ENCODE peak calls at places on chromosomes 16 and 17, in seven cellular contexts. One of them, this sample, is unnamed.

GRCh38 chr17:45888392-45888791 is 6.0 kb upstream of the MAPT start:
- DNase-seq in naive thymus-derived CD8-positive, alpha-beta T cell: no peak
- DNase-seq in HT1080: no peak
- DNase-seq in stimulated activated CD4-positive, alpha-beta T cell treated with anti-CD3 and anti-CD28 coated beads, Interleukin-15, amount 100 ng/mL, for 1 hour: no peak
- DNase-seq in ACHN: no peak
- DNase-seq in NCI-H1436: no peak
- DNase-seq in HTR-8/SVneo: no peak
- DNase-seq in this sample: no peak

GRCh38 chr17:65455972-65456343 is 105.5 kb downstream of the AXIN2 start:
- DNase-seq in naive thymus-derived CD8-positive, alpha-beta T cell: no peak
- DNase-seq in stimulated activated CD4-positive, alpha-beta T cell treated with anti-CD3 and anti-CD28 coated beads, Interleukin-15, amount 100 ng/mL, for 1 hour: no peak
- DNase-seq in ACHN: no peak
- DNase-seq in NCI-H1436: no peak
- DNase-seq in HT1080: peak
- DNase-seq in HTR-8/SVneo: peak
- DNase-seq in this sample: peak

GRCh38 chr16:88007321-88007731 is 56.1 kb downstream of the BANP start:
- DNase-seq in NCI-H1436: no peak
- DNase-seq in stimulated activated CD4-positive, alpha-beta T cell treated with anti-CD3 and anti-CD28 coated beads, Interleukin-15, amount 100 ng/mL, for 1 hour: no peak
- DNase-seq in HTR-8/SVneo: no peak
- DNase-seq in HT1080: no peak
- DNase-seq in ACHN: no peak
- DNase-seq in naive thymus-derived CD8-positive, alpha-beta T cell: no peak
- DNase-seq in this sample: no peak

GRCh38 chr16:997440-998051 is 16.0 kb downstream of the SOX8 start:
- DNase-seq in HTR-8/SVneo: peak
- DNase-seq in NCI-H1436: no peak
- DNase-seq in ACHN: peak
- DNase-seq in HT1080: peak
- DNase-seq in stimulated activated CD4-positive, alpha-beta T cell treated with anti-CD3 and anti-CD28 coated beads, Interleukin-15, amount 100 ng/mL, for 1 hour: peak
- DNase-seq in naive thymus-derived CD8-positive, alpha-beta T cell: peak
- DNase-seq in this sample: peak

GRCh38 chr16:4660454-4661007 is 32.8 kb upstream of the NUDT16L1 start:
- DNase-seq in ACHN: no peak
- DNase-seq in naive thymus-derived CD8-positive, alpha-beta T cell: peak
- DNase-seq in HTR-8/SVneo: no peak
- DNase-seq in HT1080: peak
- DNase-seq in stimulated activated CD4-positive, alpha-beta T cell treated with anti-CD3 and anti-CD28 coated beads, Interleukin-15, amount 100 ng/mL, for 1 hour: no peak
- DNase-seq in NCI-H1436: no peak
- DNase-seq in this sample: peak

GRCh38 chr17:50353600-50354195 is 7.8 kb downstream of the XYLT2 start:
- DNase-seq in HTR-8/SVneo: no peak
- DNase-seq in ACHN: no peak
- DNase-seq in stimulated activated CD4-positive, alpha-beta T cell treated with anti-CD3 and anti-CD28 coated beads, Interleukin-15, amount 100 ng/mL, for 1 hour: no peak
- DNase-seq in NCI-H1436: no peak
- DNase-seq in HT1080: no peak
- DNase-seq in naive thymus-derived CD8-positive, alpha-beta T cell: no peak
- DNase-seq in this sample: no peak

GRCh38 chr17:3535253-3535995 is 22.2 kb downstream of the TRPV3 start:
- DNase-seq in ACHN: peak
- DNase-seq in stimulated activated CD4-positive, alpha-beta T cell treated with anti-CD3 and anti-CD28 coated beads, Interleukin-15, amount 100 ng/mL, for 1 hour: no peak
- DNase-seq in HTR-8/SVneo: no peak
- DNase-seq in NCI-H1436: no peak
- DNase-seq in HT1080: no peak
- DNase-seq in naive thymus-derived CD8-positive, alpha-beta T cell: peak
- DNase-seq in this sample: peak

GRCh38 chr17:32671891-32672290 is 185.1 kb downstream of the CDK5R1 start:
- DNase-seq in NCI-H1436: no peak
- DNase-seq in HT1080: no peak
- DNase-seq in ACHN: no peak
- DNase-seq in stimulated activated CD4-positive, alpha-beta T cell treated with anti-CD3 and anti-CD28 coated beads, Interleukin-15, amount 100 ng/mL, for 1 hour: no peak
- DNase-seq in naive thymus-derived CD8-positive, alpha-beta T cell: no peak
- DNase-seq in HTR-8/SVneo: no peak
- DNase-seq in this sample: no peak

GRCh38 chr16:19488213-19488640 is 33.7 kb downstream of the GDE1 start:
- DNase-seq in HTR-8/SVneo: no peak
- DNase-seq in stimulated activated CD4-positive, alpha-beta T cell treated with anti-CD3 and anti-CD28 coated beads, Interleukin-15, amount 100 ng/mL, for 1 hour: no peak
- DNase-seq in naive thymus-derived CD8-positive, alpha-beta T cell: no peak
- DNase-seq in NCI-H1436: no peak
- DNase-seq in ACHN: no peak
- DNase-seq in HT1080: no peak
- DNase-seq in this sample: no peak

GRCh38 chr17:17370711-17371110 is 67.5 kb downstream of the NT5M start:
- DNase-seq in naive thymus-derived CD8-positive, alpha-beta T cell: no peak
- DNase-seq in HTR-8/SVneo: no peak
- DNase-seq in NCI-H1436: no peak
- DNase-seq in ACHN: no peak
- DNase-seq in stimulated activated CD4-positive, alpha-beta T cell treated with anti-CD3 and anti-CD28 coated beads, Interleukin-15, amount 100 ng/mL, for 1 hour: no peak
- DNase-seq in HT1080: no peak
- DNase-seq in this sample: no peak

GRCh38 chr16:52545157-52545543 is 1.8 kb downstream of the TOX3 start:
- DNase-seq in ACHN: no peak
- DNase-seq in stimulated activated CD4-positive, alpha-beta T cell treated with anti-CD3 and anti-CD28 coated beads, Interleukin-15, amount 100 ng/mL, for 1 hour: no peak
- DNase-seq in HTR-8/SVneo: no peak
- DNase-seq in naive thymus-derived CD8-positive, alpha-beta T cell: no peak
- DNase-seq in NCI-H1436: no peak
- DNase-seq in HT1080: no peak
- DNase-seq in this sample: no peak

GRCh38 chr17:36920032-36921000 is 17.0 kb upstream of the LHX1 start:
- DNase-seq in ACHN: peak
- DNase-seq in NCI-H1436: no peak
- DNase-seq in naive thymus-derived CD8-positive, alpha-beta T cell: no peak
- DNase-seq in stimulated activated CD4-positive, alpha-beta T cell treated with anti-CD3 and anti-CD28 coated beads, Interleukin-15, amount 100 ng/mL, for 1 hour: no peak
- DNase-seq in HTR-8/SVneo: peak
- DNase-seq in HT1080: peak
- DNase-seq in this sample: peak

GRCh38 chr16:49530396-49530795 is 156.8 kb downstream of the C16orf78 start:
- DNase-seq in NCI-H1436: no peak
- DNase-seq in ACHN: no peak
- DNase-seq in HTR-8/SVneo: no peak
- DNase-seq in naive thymus-derived CD8-positive, alpha-beta T cell: no peak
- DNase-seq in stimulated activated CD4-positive, alpha-beta T cell treated with anti-CD3 and anti-CD28 coated beads, Interleukin-15, amount 100 ng/mL, for 1 hour: no peak
- DNase-seq in HT1080: no peak
- DNase-seq in this sample: no peak

GRCh38 chr16:72501739-72502653 is 330.0 kb upstream of the PMFBP1 start:
- DNase-seq in HT1080: peak
- DNase-seq in stimulated activated CD4-positive, alpha-beta T cell treated with anti-CD3 and anti-CD28 coated beads, Interleukin-15, amount 100 ng/mL, for 1 hour: no peak
- DNase-seq in naive thymus-derived CD8-positive, alpha-beta T cell: peak
- DNase-seq in ACHN: peak
- DNase-seq in NCI-H1436: peak
- DNase-seq in HTR-8/SVneo: peak
- DNase-seq in this sample: peak

GRCh38 chr17:81465912-81466311 is 46.7 kb downstream of the ACTG1 start:
- DNase-seq in HT1080: no peak
- DNase-seq in ACHN: no peak
- DNase-seq in naive thymus-derived CD8-positive, alpha-beta T cell: no peak
- DNase-seq in stimulated activated CD4-positive, alpha-beta T cell treated with anti-CD3 and anti-CD28 coated beads, Interleukin-15, amount 100 ng/mL, for 1 hour: no peak
- DNase-seq in HTR-8/SVneo: no peak
- DNase-seq in NCI-H1436: no peak
- DNase-seq in this sample: no peak

GRCh38 chr16:28846933-28847273 is 755 bp upstream of the TUFM start:
- DNase-seq in HT1080: no peak
- DNase-seq in stimulated activated CD4-positive, alpha-beta T cell treated with anti-CD3 and anti-CD28 coated beads, Interleukin-15, amount 100 ng/mL, for 1 hour: no peak
- DNase-seq in ACHN: peak
- DNase-seq in HTR-8/SVneo: no peak
- DNase-seq in NCI-H1436: peak
- DNase-seq in naive thymus-derived CD8-positive, alpha-beta T cell: no peak
- DNase-seq in this sample: no peak

GRCh38 chr16:12896562-12896961 is 4.8 kb upstream of the SHISA9 start:
- DNase-seq in HT1080: peak
- DNase-seq in HTR-8/SVneo: no peak
- DNase-seq in stimulated activated CD4-positive, alpha-beta T cell treated with anti-CD3 and anti-CD28 coated beads, Interleukin-15, amount 100 ng/mL, for 1 hour: no peak
- DNase-seq in NCI-H1436: peak
- DNase-seq in ACHN: peak
- DNase-seq in naive thymus-derived CD8-positive, alpha-beta T cell: no peak
- DNase-seq in this sample: peak

GRCh38 chr17:16492613-16493290 is 759 bp upstream of the LRRC75A start:
- DNase-seq in naive thymus-derived CD8-positive, alpha-beta T cell: no peak
- DNase-seq in NCI-H1436: no peak
- DNase-seq in HTR-8/SVneo: no peak
- DNase-seq in HT1080: no peak
- DNase-seq in ACHN: no peak
- DNase-seq in stimulated activated CD4-positive, alpha-beta T cell treated with anti-CD3 and anti-CD28 coated beads, Interleukin-15, amount 100 ng/mL, for 1 hour: no peak
- DNase-seq in this sample: no peak

GRCh38 chr16:88951501-88951900 is 25.5 kb downstream of the CBFA2T3 start:
- DNase-seq in ACHN: no peak
- DNase-seq in HTR-8/SVneo: no peak
- DNase-seq in HT1080: no peak
- DNase-seq in NCI-H1436: no peak
- DNase-seq in stimulated activated CD4-positive, alpha-beta T cell treated with anti-CD3 and anti-CD28 coated beads, Interleukin-15, amount 100 ng/mL, for 1 hour: no peak
- DNase-seq in naive thymus-derived CD8-positive, alpha-beta T cell: no peak
- DNase-seq in this sample: no peak

GRCh38 chr16:84069540-84069939 is 26.9 kb upstream of the SLC38A8 start:
- DNase-seq in naive thymus-derived CD8-positive, alpha-beta T cell: no peak
- DNase-seq in HTR-8/SVneo: no peak
- DNase-seq in ACHN: no peak
- DNase-seq in stimulated activated CD4-positive, alpha-beta T cell treated with anti-CD3 and anti-CD28 coated beads, Interleukin-15, amount 100 ng/mL, for 1 hour: no peak
- DNase-seq in HT1080: no peak
- DNase-seq in NCI-H1436: no peak
- DNase-seq in this sample: no peak

GRCh38 chr17:9234404-9234945 is 213.2 kb downstream of the NTN1 start:
- DNase-seq in HT1080: no peak
- DNase-seq in HTR-8/SVneo: no peak
- DNase-seq in naive thymus-derived CD8-positive, alpha-beta T cell: no peak
- DNase-seq in NCI-H1436: no peak
- DNase-seq in stimulated activated CD4-positive, alpha-beta T cell treated with anti-CD3 and anti-CD28 coated beads, Interleukin-15, amount 100 ng/mL, for 1 hour: no peak
- DNase-seq in ACHN: no peak
- DNase-seq in this sample: no peak

GRCh38 chr16:89344846-89345577 is 127.5 kb downstream of the ZNF778 start:
- DNase-seq in stimulated activated CD4-positive, alpha-beta T cell treated with anti-CD3 and anti-CD28 coated beads, Interleukin-15, amount 100 ng/mL, for 1 hour: no peak
- DNase-seq in HT1080: no peak
- DNase-seq in HTR-8/SVneo: no peak
- DNase-seq in NCI-H1436: no peak
- DNase-seq in ACHN: no peak
- DNase-seq in naive thymus-derived CD8-positive, alpha-beta T cell: no peak
- DNase-seq in this sample: no peak

GRCh38 chr16:78984887-78985464 is 615.6 kb downstream of the MAF start:
- DNase-seq in HTR-8/SVneo: no peak
- DNase-seq in NCI-H1436: no peak
- DNase-seq in ACHN: no peak
- DNase-seq in stimulated activated CD4-positive, alpha-beta T cell treated with anti-CD3 and anti-CD28 coated beads, Interleukin-15, amount 100 ng/mL, for 1 hour: no peak
- DNase-seq in naive thymus-derived CD8-positive, alpha-beta T cell: no peak
- DNase-seq in HT1080: no peak
- DNase-seq in this sample: no peak

GRCh38 chr17:13888043-13888442 is 181.3 kb upstream of the COX10 start:
- DNase-seq in NCI-H1436: no peak
- DNase-seq in ACHN: no peak
- DNase-seq in HT1080: no peak
- DNase-seq in naive thymus-derived CD8-positive, alpha-beta T cell: no peak
- DNase-seq in stimulated activated CD4-positive, alpha-beta T cell treated with anti-CD3 and anti-CD28 coated beads, Interleukin-15, amount 100 ng/mL, for 1 hour: no peak
- DNase-seq in HTR-8/SVneo: no peak
- DNase-seq in this sample: no peak